ENCODE peak calls at places on chromosome 5, in six cellular contexts. V is activated CD8-positive, alpha-beta memory T cell treated with anti-CD3 and anti-CD28 coated beads, Interleukin-2, amount 10 ng/mL, durations not matched to agents 7 days and 5 days; X is NCI-H1105 treated with DMSO at 0.1 percent for 48 hours; Z is T-helper 1 cell; R is activated effector memory CD4-positive, alpha-beta T cell treated with Interleukin-2 at 50 U/mL for 16 hours; J is posterior cingulate gyrus. K is an unnamed sample.

GRCh38 chr5:134445841-134446818 is 34.4 kb upstream of the CDKN2AIPNL start:
- DNase-seq in J (no peak), V (no peak), Z (no peak), X (no peak), R (no peak), K (no peak)

GRCh38 chr5:168162464-168162863 is 129.0 kb upstream of the WWC1 start:
- DNase-seq in Z (no peak), V (no peak), J (no peak), X (peak; percentile 32), R (no peak), K (peak; percentile 93)

GRCh38 chr5:52277101-52277500 is 510.6 kb upstream of the ITGA1 start:
- DNase-seq in R (no peak), X (no peak), V (no peak), Z (no peak), J (no peak), K (no peak)

GRCh38 chr5:120446068-120446492 is 18.0 kb upstream of the PRR16 start:
- DNase-seq in J (no peak), X (no peak), Z (no peak), R (no peak), V (no peak), K (no peak)

GRCh38 chr5:172463031-172463430 is 8.7 kb upstream of the SH3PXD2B start:
- DNase-seq in V (no peak), X (no peak), R (no peak), Z (no peak), J (no peak), K (no peak)

GRCh38 chr5:8538813-8539212 is 669.9 kb downstream of the MTRR start:
- DNase-seq in V (no peak), Z (no peak), R (no peak), X (peak; percentile 14), J (no peak), K (peak; percentile 58)

GRCh38 chr5:120767171-120767820 is 303.2 kb downstream of the PRR16 start:
- DNase-seq in R (no peak), V (no peak), J (no peak), Z (no peak), X (no peak), K (no peak)

GRCh38 chr5:84494453-84494852 is 109.8 kb upstream of the EDIL3 start:
- DNase-seq in J (no peak), Z (no peak), R (no peak), V (no peak), X (no peak), K (no peak)

GRCh38 chr5:137753986-137754235 is 252 bp downstream of the HNRNPA0 start:
- DNase-seq in X (no peak), V (no peak), J (no peak), Z (no peak), R (no peak), K (no peak)

GRCh38 chr5:149939572-149939971 is 5.0 kb downstream of the PDE6A start:
- DNase-seq in Z (no peak), X (no peak), R (no peak), V (no peak), J (no peak), K (no peak)

GRCh38 chr5:133889271-133889905 is 79.0 kb downstream of the C5orf15 start:
- DNase-seq in J (no peak), Z (no peak), X (no peak), V (no peak), R (no peak), K (no peak)

GRCh38 chr5:124922255-124922975 is 176.0 kb upstream of the ZNF608 start:
- DNase-seq in J (no peak), X (no peak), R (no peak), V (no peak), Z (no peak), K (no peak)

GRCh38 chr5:57816108-57816507 is 333.5 kb upstream of the ACTBL2 start:
- DNase-seq in J (no peak), X (no peak), Z (no peak), V (no peak), R (no peak), K (no peak)

K was measured in NCI-H2171 treated with DMSO at 0.1 percent for 48 hours.